ENCODE peak calls at places on chromosomes 4 and X, in ten cellular contexts. One of them, this sample, is unnamed.

GRCh38 chrX:53357799-53358530 is 64.5 kb downstream of the SMC1A start:
- DNase-seq in heart left ventricle: no peak
- DNase-seq in astrocyte of the spinal cord: peak
- DNase-seq in stomach: no peak
- DNase-seq in brain microvascular endothelial cell: peak
- DNase-seq in uterus: no peak
- DNase-seq in Caco-2: no peak
- DNase-seq in AG09309: no peak
- DNase-seq in cardiac fibroblast: peak
- DNase-seq in pancreas: no peak
- DNase-seq in this sample: no peak

GRCh38 chr4:14168919-14169318 is 541.4 kb upstream of the BOD1L1 start:
- DNase-seq in heart left ventricle: peak
- DNase-seq in astrocyte of the spinal cord: peak
- DNase-seq in stomach: peak
- DNase-seq in brain microvascular endothelial cell: peak
- DNase-seq in uterus: no peak
- DNase-seq in Caco-2: no peak
- DNase-seq in AG09309: peak
- DNase-seq in cardiac fibroblast: peak
- DNase-seq in pancreas: peak
- DNase-seq in this sample: no peak

GRCh38 chrX:104166735-104167436 is 633 bp downstream of the FAM199X start:
- DNase-seq in heart left ventricle: no peak
- DNase-seq in astrocyte of the spinal cord: no peak
- DNase-seq in stomach: no peak
- DNase-seq in brain microvascular endothelial cell: no peak
- DNase-seq in uterus: no peak
- DNase-seq in Caco-2: no peak
- DNase-seq in AG09309: no peak
- DNase-seq in cardiac fibroblast: no peak
- DNase-seq in pancreas: no peak
- DNase-seq in this sample: no peak

GRCh38 chrX:139692908-139693307 is 15.1 kb downstream of the MCF2 start:
- DNase-seq in heart left ventricle: no peak
- DNase-seq in astrocyte of the spinal cord: no peak
- DNase-seq in stomach: no peak
- DNase-seq in brain microvascular endothelial cell: no peak
- DNase-seq in uterus: no peak
- DNase-seq in Caco-2: no peak
- DNase-seq in AG09309: no peak
- DNase-seq in cardiac fibroblast: no peak
- DNase-seq in pancreas: no peak
- DNase-seq in this sample: no peak

GRCh38 chr4:15756361-15756861 is 21.7 kb upstream of the CD38 start:
- DNase-seq in heart left ventricle: no peak
- DNase-seq in astrocyte of the spinal cord: peak
- DNase-seq in stomach: no peak
- DNase-seq in brain microvascular endothelial cell: peak
- DNase-seq in uterus: no peak
- DNase-seq in Caco-2: no peak
- DNase-seq in AG09309: no peak
- DNase-seq in cardiac fibroblast: peak
- DNase-seq in pancreas: no peak
- DNase-seq in this sample: peak

GRCh38 chr4:177222776-177223175 is 86.9 kb upstream of the NEIL3 start:
- DNase-seq in heart left ventricle: no peak
- DNase-seq in astrocyte of the spinal cord: no peak
- DNase-seq in stomach: no peak
- DNase-seq in brain microvascular endothelial cell: no peak
- DNase-seq in uterus: no peak
- DNase-seq in Caco-2: no peak
- DNase-seq in AG09309: no peak
- DNase-seq in cardiac fibroblast: no peak
- DNase-seq in pancreas: no peak
- DNase-seq in this sample: no peak

GRCh38 chr4:189377576-189377975 is 563.1 kb upstream of the FRG1 start:
- DNase-seq in heart left ventricle: no peak
- DNase-seq in astrocyte of the spinal cord: no peak
- DNase-seq in stomach: no peak
- DNase-seq in brain microvascular endothelial cell: no peak
- DNase-seq in uterus: no peak
- DNase-seq in Caco-2: no peak
- DNase-seq in AG09309: no peak
- DNase-seq in cardiac fibroblast: no peak
- DNase-seq in pancreas: no peak
- DNase-seq in this sample: no peak

GRCh38 chr4:35465096-35465495 is 779.2 kb downstream of the ARAP2 start:
- DNase-seq in heart left ventricle: no peak
- DNase-seq in astrocyte of the spinal cord: no peak
- DNase-seq in stomach: no peak
- DNase-seq in brain microvascular endothelial cell: no peak
- DNase-seq in uterus: no peak
- DNase-seq in Caco-2: no peak
- DNase-seq in AG09309: no peak
- DNase-seq in cardiac fibroblast: no peak
- DNase-seq in pancreas: no peak
- DNase-seq in this sample: no peak

GRCh38 chr4:2259541-2260267 is 2.2 kb downstream of the MXD4 start:
- DNase-seq in heart left ventricle: peak
- DNase-seq in astrocyte of the spinal cord: no peak
- DNase-seq in stomach: peak
- DNase-seq in brain microvascular endothelial cell: no peak
- DNase-seq in uterus: peak
- DNase-seq in Caco-2: peak
- DNase-seq in AG09309: no peak
- DNase-seq in cardiac fibroblast: no peak
- DNase-seq in pancreas: peak
- DNase-seq in this sample: peak

GRCh38 chrX:39855748-39856129 is 242.0 kb downstream of the BCOR start:
- DNase-seq in heart left ventricle: no peak
- DNase-seq in astrocyte of the spinal cord: no peak
- DNase-seq in stomach: peak
- DNase-seq in brain microvascular endothelial cell: peak
- DNase-seq in uterus: no peak
- DNase-seq in Caco-2: no peak
- DNase-seq in AG09309: no peak
- DNase-seq in cardiac fibroblast: peak
- DNase-seq in pancreas: no peak
- DNase-seq in this sample: peak

GRCh38 chr4:160808174-160808573 is 1355.6 kb downstream of the FSTL5 start:
- DNase-seq in heart left ventricle: no peak
- DNase-seq in astrocyte of the spinal cord: no peak
- DNase-seq in stomach: no peak
- DNase-seq in brain microvascular endothelial cell: no peak
- DNase-seq in uterus: no peak
- DNase-seq in Caco-2: no peak
- DNase-seq in AG09309: no peak
- DNase-seq in cardiac fibroblast: no peak
- DNase-seq in pancreas: no peak
- DNase-seq in this sample: no peak

GRCh38 chr4:10020871-10021676 is at the start of gene SLC2A9:
- DNase-seq in heart left ventricle: no peak
- DNase-seq in astrocyte of the spinal cord: no peak
- DNase-seq in stomach: no peak
- DNase-seq in brain microvascular endothelial cell: no peak
- DNase-seq in uterus: no peak
- DNase-seq in Caco-2: no peak
- DNase-seq in AG09309: no peak
- DNase-seq in cardiac fibroblast: peak
- DNase-seq in pancreas: no peak
- DNase-seq in this sample: no peak

GRCh38 chr4:31246856-31247255 is 526.7 kb downstream of the PCDH7 start:
- DNase-seq in heart left ventricle: no peak
- DNase-seq in astrocyte of the spinal cord: peak
- DNase-seq in stomach: no peak
- DNase-seq in brain microvascular endothelial cell: peak
- DNase-seq in uterus: no peak
- DNase-seq in Caco-2: no peak
- DNase-seq in AG09309: peak
- DNase-seq in cardiac fibroblast: peak
- DNase-seq in pancreas: no peak
- DNase-seq in this sample: no peak

GRCh38 chr4:52103314-52103713 is 52.2 kb downstream of the SPATA18 start:
- DNase-seq in heart left ventricle: no peak
- DNase-seq in astrocyte of the spinal cord: no peak
- DNase-seq in stomach: no peak
- DNase-seq in brain microvascular endothelial cell: no peak
- DNase-seq in uterus: no peak
- DNase-seq in Caco-2: no peak
- DNase-seq in AG09309: no peak
- DNase-seq in cardiac fibroblast: peak
- DNase-seq in pancreas: no peak
- DNase-seq in this sample: no peak

DNA sequence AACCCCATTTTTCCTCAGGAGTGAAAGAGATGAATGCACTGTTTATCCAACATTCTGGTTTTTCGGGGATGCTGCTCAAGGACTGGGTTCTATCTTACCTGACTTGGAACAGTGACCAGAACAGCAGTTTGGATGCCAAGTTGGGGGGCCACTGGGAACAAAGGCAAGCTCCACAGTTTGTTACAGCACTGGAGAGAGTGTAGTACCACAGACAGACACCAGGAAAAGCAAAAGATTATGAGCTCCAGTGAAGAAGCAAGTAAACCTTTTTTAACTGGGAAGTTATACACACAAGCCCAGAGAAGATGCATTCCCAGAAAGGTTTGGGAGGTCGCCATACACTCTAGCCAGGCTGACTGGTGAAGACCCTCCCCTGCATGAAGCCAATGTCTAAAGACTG is 13.6 kb downstream of the C4orf36 start:
- DNase-seq in heart left ventricle: no peak
- DNase-seq in astrocyte of the spinal cord: no peak
- DNase-seq in stomach: no peak
- DNase-seq in brain microvascular endothelial cell: no peak
- DNase-seq in uterus: no peak
- DNase-seq in Caco-2: no peak
- DNase-seq in AG09309: no peak
- DNase-seq in cardiac fibroblast: no peak
- DNase-seq in pancreas: no peak
- DNase-seq in this sample: no peak
- TF ChIP-seq CTCF in heart left ventricle: no peak
- TF ChIP-seq CTCF in astrocyte of the spinal cord: no peak
- TF ChIP-seq CTCF in stomach: no peak
- TF ChIP-seq CTCF in brain microvascular endothelial cell: peak
- TF ChIP-seq CTCF in uterus: no peak
- TF ChIP-seq CTCF in Caco-2: no peak
- TF ChIP-seq CTCF in AG09309: no peak
- TF ChIP-seq CTCF in cardiac fibroblast: no peak
- TF ChIP-seq CTCF in pancreas: no peak
- TF ChIP-seq CTCF in this sample: no peak

DNA sequence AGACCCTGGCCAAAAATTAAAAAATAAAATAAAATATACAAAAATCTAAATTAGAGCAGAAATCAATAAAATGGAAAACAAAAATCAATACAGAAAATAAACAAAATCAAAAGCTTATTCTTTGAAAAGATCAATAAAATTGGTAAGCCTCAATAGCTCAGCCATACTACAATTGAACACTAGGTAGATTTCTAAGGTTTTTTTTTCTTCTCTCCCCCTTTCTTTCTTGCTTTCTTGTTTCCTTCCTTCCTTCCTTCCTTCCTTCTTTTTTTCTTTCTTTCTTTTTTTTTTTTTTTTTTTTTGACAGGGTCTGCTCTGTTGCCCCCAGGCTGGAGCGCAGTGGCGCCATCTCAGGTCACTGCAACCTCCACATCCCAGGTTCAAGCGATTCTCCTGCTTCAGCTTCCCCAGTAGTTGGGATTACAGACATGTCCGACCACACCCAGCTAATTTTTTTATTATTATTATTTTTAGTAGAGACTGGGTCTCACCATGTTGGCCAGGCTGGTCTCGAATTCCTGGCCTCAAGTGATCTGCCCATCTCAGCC is 23.4 kb upstream of the PPP3CA start:
- DNase-seq in heart left ventricle: no peak
- DNase-seq in astrocyte of the spinal cord: no peak
- DNase-seq in stomach: no peak
- DNase-seq in brain microvascular endothelial cell: no peak
- DNase-seq in uterus: no peak
- DNase-seq in Caco-2: no peak
- DNase-seq in AG09309: no peak
- DNase-seq in cardiac fibroblast: no peak
- DNase-seq in pancreas: no peak
- DNase-seq in this sample: no peak
- TF ChIP-seq CTCF in heart left ventricle: no peak
- TF ChIP-seq CTCF in astrocyte of the spinal cord: no peak
- TF ChIP-seq CTCF in stomach: no peak
- TF ChIP-seq CTCF in brain microvascular endothelial cell: no peak
- TF ChIP-seq CTCF in uterus: no peak
- TF ChIP-seq CTCF in Caco-2: no peak
- TF ChIP-seq CTCF in AG09309: no peak
- TF ChIP-seq CTCF in cardiac fibroblast: no peak
- TF ChIP-seq CTCF in pancreas: no peak
- TF ChIP-seq CTCF in this sample: no peak

DNA sequence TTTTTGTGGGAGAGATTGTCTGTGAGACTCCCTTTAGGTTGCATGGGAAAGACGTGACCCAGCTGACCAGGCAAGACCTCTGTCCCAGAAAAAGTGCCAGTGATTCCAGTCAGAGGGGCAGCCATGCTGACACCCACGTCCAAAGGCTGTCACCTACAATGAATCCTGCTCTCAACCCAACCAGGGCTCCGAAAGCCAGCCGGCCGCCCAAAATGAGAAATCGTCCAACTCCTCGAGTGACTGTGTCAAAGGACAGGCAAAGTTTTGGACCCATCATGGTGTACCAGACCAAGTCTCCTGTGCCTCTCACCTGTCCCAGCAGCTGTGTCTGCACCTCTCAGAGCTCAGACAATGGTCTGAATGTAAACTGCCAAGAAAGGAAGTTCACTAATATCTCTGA is 5.5 kb downstream of the SLITRK2 start:
- DNase-seq in heart left ventricle: no peak
- DNase-seq in astrocyte of the spinal cord: no peak
- DNase-seq in stomach: no peak
- DNase-seq in brain microvascular endothelial cell: no peak
- DNase-seq in uterus: no peak
- DNase-seq in Caco-2: no peak
- DNase-seq in AG09309: no peak
- DNase-seq in cardiac fibroblast: no peak
- DNase-seq in pancreas: no peak
- DNase-seq in this sample: no peak
- TF ChIP-seq CTCF in heart left ventricle: no peak
- TF ChIP-seq CTCF in astrocyte of the spinal cord: no peak
- TF ChIP-seq CTCF in stomach: no peak
- TF ChIP-seq CTCF in brain microvascular endothelial cell: no peak
- TF ChIP-seq CTCF in uterus: no peak
- TF ChIP-seq CTCF in Caco-2: no peak
- TF ChIP-seq CTCF in AG09309: no peak
- TF ChIP-seq CTCF in cardiac fibroblast: no peak
- TF ChIP-seq CTCF in pancreas: no peak
- TF ChIP-seq CTCF in this sample: no peak

DNA sequence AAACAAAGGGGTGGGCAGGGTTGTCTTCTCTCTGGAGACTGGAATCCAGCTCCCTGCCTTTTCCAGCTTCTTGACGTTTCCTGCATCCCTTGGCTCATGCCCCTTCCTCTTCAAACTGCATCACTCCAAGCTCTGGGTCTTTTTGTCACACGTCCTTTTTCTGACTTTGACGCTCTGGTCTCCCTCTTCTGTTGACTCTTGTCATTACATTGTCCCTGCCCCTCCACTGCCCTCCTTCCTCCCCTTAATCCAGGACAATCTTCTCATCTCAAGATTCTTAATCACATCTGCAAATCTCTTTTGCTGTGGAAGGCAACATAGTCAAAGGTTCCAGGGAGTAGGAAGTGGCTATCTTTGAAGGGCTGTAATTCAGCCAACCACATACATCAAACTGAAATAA is 178.3 kb downstream of the TMA16 start:
- DNase-seq in heart left ventricle: no peak
- DNase-seq in astrocyte of the spinal cord: no peak
- DNase-seq in stomach: no peak
- DNase-seq in brain microvascular endothelial cell: no peak
- DNase-seq in uterus: no peak
- DNase-seq in Caco-2: no peak
- DNase-seq in AG09309: no peak
- DNase-seq in cardiac fibroblast: no peak
- DNase-seq in pancreas: no peak
- DNase-seq in this sample: no peak
- TF ChIP-seq CTCF in heart left ventricle: no peak
- TF ChIP-seq CTCF in astrocyte of the spinal cord: no peak
- TF ChIP-seq CTCF in stomach: no peak
- TF ChIP-seq CTCF in brain microvascular endothelial cell: peak
- TF ChIP-seq CTCF in uterus: no peak
- TF ChIP-seq CTCF in Caco-2: no peak
- TF ChIP-seq CTCF in AG09309: no peak
- TF ChIP-seq CTCF in cardiac fibroblast: no peak
- TF ChIP-seq CTCF in pancreas: no peak
- TF ChIP-seq CTCF in this sample: no peak